ENCODE peak calls at places on chromosome 12, in nine cellular contexts. F is A172, I is left lobe of liver, O is hypothalamus, L is astrocyte of the spinal cord, U is psoas muscle, J is AG20443, A is ureter, C is HTR-8/SVneo. X is an unnamed sample.

GRCh38 chr12:26150737-26151450 is 26.1 kb upstream of the BHLHE41 start:
- DNase-seq in F (no peak), I (no peak), O (no peak), L (peak; percentile 73), U (no peak), J (peak; percentile 79), A (no peak), C (no peak), X (no peak)

GRCh38 chr12:102067574-102068258 is 5.9 kb upstream of the WASHC3 start:
- DNase-seq in F (peak; percentile 47), I (no peak), O (no peak), L (peak; percentile 51), U (no peak), J (peak; percentile 44), A (no peak), C (no peak), X (peak; percentile 3)

GRCh38 chr12:58588771-58589170 is 331.5 kb downstream of the LRIG3 start:
- DNase-seq in F (no peak), I (no peak), O (no peak), L (no peak), U (no peak), J (peak; percentile 30), A (no peak), C (no peak), X (peak; percentile 74)

GRCh38 chr12:7915911-7916403 is 20.0 kb downstream of the SLC2A3 start:
- DNase-seq in F (no peak), I (no peak), O (no peak), L (no peak), U (no peak), J (peak; percentile 18), A (no peak), C (no peak), X (no peak)

GRCh38 chr12:117768860-117769259 is 199.9 kb downstream of the KSR2 start:
- DNase-seq in F (no peak), I (no peak), O (no peak), L (no peak), U (no peak), J (no peak), A (no peak), C (no peak), X (no peak)

GRCh38 chr12:109871678-109872314 is 8.5 kb downstream of the GLTP start:
- DNase-seq in F (no peak), I (no peak), O (no peak), L (no peak), U (no peak), J (no peak), A (no peak), C (no peak), X (no peak)

GRCh38 chr12:131783915-131784541 is 44.2 kb upstream of the MMP17 start:
- DNase-seq in F (peak; percentile 89), I (no peak), O (no peak), L (peak; percentile 90), U (no peak), J (peak; percentile 64), A (no peak), C (peak; percentile 85), X (peak; percentile 89)

GRCh38 chr12:32603858-32604257 is 75.2 kb upstream of the DNM1L start:
- DNase-seq in F (no peak), I (no peak), O (no peak), L (peak; percentile 65), U (no peak), J (peak; percentile 70), A (no peak), C (no peak), X (peak; percentile 25)

GRCh38 chr12:26987634-26988424 is 26.4 kb downstream of the TM7SF3 start:
- DNase-seq in F (peak; percentile 36), I (no peak), O (no peak), L (no peak), U (no peak), J (no peak), A (no peak), C (no peak), X (no peak)

GRCh38 chr12:3453947-3454675 is 36.9 kb upstream of the PRMT8 start:
- DNase-seq in F (peak; percentile 92), I (no peak), O (no peak), L (peak; percentile 81), U (no peak), J (peak; percentile 63), A (no peak), C (peak; percentile 86), X (peak; percentile 95)

GRCh38 chr12:29771165-29771564 is 12.6 kb downstream of the TMTC1 start:
- DNase-seq in F (no peak), I (no peak), O (no peak), L (no peak), U (no peak), J (no peak), A (no peak), C (no peak), X (no peak)

GRCh38 chr12:109678732-109679131 is 34.9 kb upstream of the FAM222A start:
- DNase-seq in F (no peak), I (no peak), O (no peak), L (no peak), U (no peak), J (no peak), A (no peak), C (no peak), X (no peak)

GRCh38 chr12:61513972-61514371 is 746.2 kb upstream of the USP15 start:
- DNase-seq in F (no peak), I (no peak), O (no peak), L (no peak), U (no peak), J (no peak), A (no peak), C (no peak), X (no peak)

GRCh38 chr12:88998421-88998820 is 353.9 kb downstream of the DUSP6 start:
- DNase-seq in F (no peak), I (no peak), O (no peak), L (no peak), U (no peak), J (peak; percentile 39), A (no peak), C (no peak), X (no peak)

GRCh38 chr12:67222302-67222701 is 46.9 kb upstream of the CAND1 start:
- DNase-seq in F (peak; percentile 26), I (no peak), O (no peak), L (peak; percentile 37), U (no peak), J (peak; percentile 16), A (no peak), C (no peak), X (peak; percentile 54)

GRCh38 chr12:76863811-76864210 is 15.0 kb downstream of the CSRP2 start:
- DNase-seq in F (no peak), I (no peak), O (no peak), L (no peak), U (no peak), J (peak; percentile 47), A (no peak), C (no peak), X (no peak)

GRCh38 chr12:27542628-27543027 is 18.6 kb downstream of the PPFIBP1 start:
- DNase-seq in F (no peak), I (no peak), O (no peak), L (peak; percentile 94), U (no peak), J (peak; percentile 57), A (no peak), C (peak; percentile 71), X (peak; percentile 93)

GRCh38 chr12:10716704-10717315 is 6.3 kb downstream of the YBX3 start:
- DNase-seq in F (peak; percentile 73), I (no peak), O (no peak), L (peak; percentile 94), U (peak; percentile 83), J (peak; percentile 90), A (peak; percentile 90), C (peak; percentile 69), X (peak; percentile 98)

GRCh38 chr12:124767075-124767821 is 96.4 kb downstream of the SCARB1 start:
- DNase-seq in F (peak; percentile 46), I (peak; percentile 83), O (peak; percentile 64), L (peak; percentile 78), U (peak; percentile 81), J (peak; percentile 87), A (peak; percentile 81), C (peak; percentile 80), X (peak; percentile 28)

GRCh38 chr12:16604853-16605252 is 1.1 kb downstream of the LMO3 start:
- DNase-seq in F (no peak), I (no peak), O (no peak), L (no peak), U (no peak), J (no peak), A (no peak), C (no peak), X (peak; percentile 27)

GRCh38 chr12:25257590-25258324 is 7.0 kb upstream of the KRAS start:
- DNase-seq in F (no peak), I (no peak), O (no peak), L (no peak), U (no peak), J (no peak), A (no peak), C (no peak), X (no peak)

GRCh38 chr12:112346194-112346593 is 36.0 kb downstream of the HECTD4 start:
- DNase-seq in F (no peak), I (no peak), O (no peak), L (no peak), U (no peak), J (no peak), A (no peak), C (no peak), X (no peak)

GRCh38 chr12:85568395-85569103 is 267.7 kb downstream of the RASSF9 start:
- DNase-seq in F (no peak), I (no peak), O (no peak), L (no peak), U (no peak), J (no peak), A (no peak), C (no peak), X (peak; percentile 25)

GRCh38 chr12:67921286-67921685 is 68.0 kb upstream of the IFNG-AS1 start:
- DNase-seq in F (no peak), I (no peak), O (no peak), L (no peak), U (no peak), J (no peak), A (no peak), C (no peak), X (peak; percentile 79)

GRCh38 chr12:4506870-4507269 is 31.8 kb upstream of the RAD51AP1 start:
- DNase-seq in F (peak; percentile 37), I (no peak), O (no peak), L (peak; percentile 82), U (no peak), J (no peak), A (no peak), C (no peak), X (peak; percentile 38)

GRCh38 chr12:31585271-31585670 is 5.7 kb downstream of the DENND5B start:
- DNase-seq in F (peak; percentile 60), I (no peak), O (no peak), L (peak; percentile 65), U (no peak), J (peak; percentile 52), A (no peak), C (peak; percentile 61), X (no peak)

X was measured in bronchial epithelial cell.